ENCODE peak calls at places on chromosomes 11 and 22, in seven cellular contexts. Z is IMR-90, X is neuronal stem cell, D is H9, J is H1, H is mesenchymal stem cell, U is trophoblast cell. V is an unnamed sample.
A peak's percentile ranks its signal among the peaks of the same experiment; 100 is the strongest.

GRCh38 chr11:35274909-35275807 is 136.2 kb downstream of the CD44 start:
- DNase-seq in Z (no peak), U (no peak), J (no peak), X (no peak), H (no peak), D (no peak), V (peak; percentile 59)

GRCh38 chr11:31812392-31813241 is 1.5 kb upstream of the PAX6 start:
- DNase-seq in Z (no peak), J (no peak), D (no peak), H (peak; percentile 31), X (no peak), U (no peak), V (peak; percentile 59)

GRCh38 chr11:3139086-3139440 is 26.0 kb downstream of the OSBPL5 start:
- DNase-seq in U (no peak), J (no peak), Z (no peak), H (no peak), X (no peak), D (no peak), V (no peak)

GRCh38 chr22:33921576-33922181 is 1.4 kb upstream of the LARGE1 start:
- DNase-seq in H (peak; percentile 83), X (peak; percentile 86), D (peak; percentile 88), Z (peak; percentile 60), U (no peak), J (no peak), V (peak; percentile 82)

GRCh38 chr22:36493690-36494110 is 12.3 kb upstream of the TXN2 start:
- DNase-seq in H (no peak), X (no peak), D (no peak), Z (no peak), U (no peak), J (no peak), V (no peak)

GRCh38 chr11:62708423-62709261 is 1.2 kb downstream of the GNG3 start:
- DNase-seq in J (no peak), H (no peak), D (peak; percentile 58), U (no peak), X (no peak), Z (no peak), V (peak; percentile 62)

GRCh38 chr11:72446929-72447753 is 12.8 kb upstream of the CLPB start:
- DNase-seq in H (peak; percentile 75), J (no peak), Z (peak; percentile 69), X (no peak), D (no peak), U (peak; percentile 22), V (peak; percentile 76)

GRCh38 chr11:48043111-48043997 is 63.0 kb downstream of the PTPRJ start:
- DNase-seq in D (no peak), Z (no peak), J (no peak), H (no peak), U (no peak), X (no peak), V (no peak)

GRCh38 chr22:47423861-47424820 is 661.7 kb downstream of the TBC1D22A start:
- DNase-seq in H (no peak), U (no peak), D (no peak), J (no peak), X (no peak), Z (no peak), V (no peak)

GRCh38 chr11:133903875-133904817 is 52.6 kb downstream of the IGSF9B start:
- DNase-seq in D (no peak), X (no peak), Z (no peak), H (no peak), J (no peak), U (no peak), V (no peak)

GRCh38 chr22:37923927-37924326 is 17.8 kb downstream of the MICALL1 start:
- DNase-seq in Z (no peak), X (no peak), J (no peak), H (no peak), U (no peak), D (no peak), V (no peak)

GRCh38 chr11:106304274-106304673 is 226.8 kb downstream of the AASDHPPT start:
- DNase-seq in D (no peak), U (peak; percentile 56), X (no peak), Z (peak; percentile 66), H (peak; percentile 63), J (no peak), V (no peak)

GRCh38 chr11:27524155-27524554 is 17.6 kb upstream of the LIN7C start:
- DNase-seq in H (peak; percentile 30), U (peak; percentile 66), X (no peak), J (no peak), Z (peak; percentile 66), D (peak; percentile 73), V (peak; percentile 83)

GRCh38 chr11:61297741-61298140 is 2.6 kb upstream of the VWCE start:
- DNase-seq in J (no peak), D (no peak), Z (peak; percentile 91), H (peak; percentile 73), U (peak; percentile 34), X (no peak), V (no peak)

GRCh38 chr11:55994525-55994924 is at the start of gene OR5F1:
- DNase-seq in J (no peak), H (no peak), D (no peak), U (no peak), X (no peak), Z (no peak), V (no peak)

GRCh38 chr11:12244156-12244555 is 133.2 kb upstream of the PARVA start:
- DNase-seq in X (no peak), H (no peak), Z (no peak), D (no peak), J (no peak), U (no peak), V (no peak)
- H3K23ac ChIP-seq in X (no peak overlapping the region), H (no peak overlapping the region), Z (no peak overlapping the region), D (no peak overlapping the region), J (no peak overlapping the region), U (no peak overlapping the region), V (no peak overlapping the region)

DNA sequence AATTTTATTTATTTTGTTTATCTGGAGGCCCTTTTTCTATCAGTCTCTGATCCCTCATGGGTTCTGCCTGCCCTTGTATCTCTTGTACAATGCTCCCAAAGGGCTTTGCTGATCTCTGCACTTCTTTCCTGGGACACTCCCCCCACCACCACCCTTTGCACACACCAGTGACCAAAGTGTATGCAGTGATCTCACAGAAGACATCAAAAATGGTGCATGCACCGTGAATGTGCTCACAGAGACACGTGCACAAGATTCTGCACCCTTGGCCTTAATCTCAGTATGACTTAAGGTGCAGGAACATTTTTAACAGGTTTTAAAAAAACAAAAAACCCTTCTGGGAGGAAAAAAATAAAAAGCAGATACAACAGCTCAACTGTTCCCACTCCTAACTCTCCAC is 12.2 kb upstream of the ADSL start:
- DNase-seq in D (no peak), H (no peak), X (no peak), J (no peak), Z (no peak), U (no peak), V (no peak)
- H4K8ac ChIP-seq in D (no peak overlapping the region), H (no peak overlapping the region), X (no peak overlapping the region), J (no peak overlapping the region), Z (no peak overlapping the region), U (no peak overlapping the region), V (no peak overlapping the region)

GRCh38 chr11:355581-356458 is 13.5 kb upstream of the B4GALNT4 start:
- DNase-seq in H (peak; percentile 97), J (peak; percentile 66), D (peak; percentile 88), Z (peak; percentile 94), U (peak; percentile 86), X (peak; percentile 93), V (peak; percentile 98)

GRCh38 chr11:352456-353180 is 16.7 kb upstream of the B4GALNT4 start:
- DNase-seq in H (no peak), J (no peak), D (no peak), Z (no peak), X (no peak), U (no peak), V (no peak)

GRCh38 chr11:350723-351255 is 18.5 kb upstream of the B4GALNT4 start:
- DNase-seq in J (no peak), U (peak; percentile 18), H (no peak), X (no peak), Z (no peak), D (no peak), V (peak; percentile 61)

GRCh38 chr11:353315-353857 is 15.9 kb upstream of the B4GALNT4 start:
- DNase-seq in J (no peak), Z (peak; percentile 77), X (no peak), U (no peak), H (peak; percentile 54), D (peak; percentile 63), V (peak; percentile 57)

DNA sequence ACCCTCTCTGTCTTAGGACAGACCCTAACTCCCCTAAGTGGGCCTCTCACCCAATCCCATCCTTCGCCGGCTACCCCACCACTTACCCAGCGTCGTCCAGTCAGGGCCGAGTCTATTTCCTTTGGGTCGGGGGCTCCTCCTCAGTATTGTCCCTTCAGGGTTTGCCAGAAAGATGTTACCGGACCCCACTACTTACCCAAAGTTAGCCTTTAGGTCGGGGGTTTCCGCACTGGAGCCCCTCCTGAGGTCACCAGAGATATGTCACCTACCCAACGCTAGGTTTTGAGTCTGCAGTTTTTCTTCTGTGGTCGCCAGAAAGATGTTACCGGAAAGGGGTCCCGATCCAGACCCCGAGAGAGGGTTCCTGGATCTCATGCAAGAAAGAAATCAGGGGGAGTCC is 17.9 kb upstream of the B4GALNT4 start:
- DNase-seq in H (no peak), Z (no peak), U (no peak), X (no peak), D (no peak), J (no peak), V (no peak)
- H3K23ac ChIP-seq in H (no peak overlapping the region), Z (no peak overlapping the region), U (no peak overlapping the region), X (no peak overlapping the region), D (no peak overlapping the region), J (no peak overlapping the region), V (no peak overlapping the region)

GRCh38 chr11:76524461-76524860 is 79.6 kb downstream of the EMSY start:
- DNase-seq in H (no peak), J (no peak), Z (peak; percentile 54), X (no peak), D (no peak), U (no peak), V (no peak)
- H4K8ac ChIP-seq in H (no peak overlapping the region), J (no peak overlapping the region), Z (no peak overlapping the region), X (no peak overlapping the region), D (no peak overlapping the region), U (no peak overlapping the region), V (no peak overlapping the region)

DNA sequence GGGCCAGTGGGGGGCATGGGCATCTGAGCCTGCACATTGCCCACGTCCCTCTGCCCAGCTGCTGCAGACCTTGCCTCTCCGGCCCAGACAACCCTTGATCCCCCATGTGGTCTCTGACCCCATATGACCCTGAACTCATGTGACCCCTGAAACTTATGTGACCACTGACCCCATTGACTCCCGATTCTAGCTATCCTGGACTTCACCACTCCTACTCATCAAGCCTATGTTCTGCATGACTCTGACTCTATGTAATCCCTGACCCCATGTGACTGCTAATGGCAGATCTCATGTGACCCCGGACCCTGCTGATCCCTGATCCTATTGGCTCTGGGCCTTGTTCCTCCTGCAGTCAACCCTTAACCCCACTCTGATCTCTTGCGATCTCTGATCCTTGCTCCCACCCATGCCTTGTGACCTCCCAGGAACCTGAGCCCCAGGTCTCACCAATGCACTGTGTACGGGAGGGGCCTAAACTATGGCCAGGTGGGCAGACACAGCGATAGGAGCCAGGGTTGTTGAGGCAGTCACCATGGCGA is 5.7 kb downstream of the LTBP3 start:
- DNase-seq in D (no peak), X (no peak), U (no peak), H (no peak), J (no peak), Z (no peak), V (peak; percentile 57)
- H3K23ac ChIP-seq in D (no peak overlapping the region), X (no peak overlapping the region), U (no peak overlapping the region), H (no peak overlapping the region), J (no peak overlapping the region), Z (no peak overlapping the region), V (no peak overlapping the region)

DNA sequence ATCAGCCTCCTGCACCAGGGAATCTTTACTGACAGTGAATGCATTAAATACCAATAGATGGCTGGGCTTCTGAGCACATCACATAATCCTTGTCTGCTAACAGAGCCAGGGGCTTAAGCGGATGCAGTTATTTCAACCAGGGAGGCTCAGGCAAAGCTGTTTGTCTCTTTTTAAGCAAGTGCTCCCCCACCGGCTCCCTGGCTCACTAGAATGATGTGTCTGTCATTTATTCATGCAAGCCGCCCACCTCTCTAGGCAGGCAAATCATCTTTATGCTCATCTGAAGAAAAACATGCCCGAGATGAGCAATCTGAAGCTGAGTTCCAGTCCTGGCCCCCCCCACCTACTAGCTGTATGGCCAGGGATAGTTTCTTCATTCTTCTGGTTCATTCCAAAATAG is 182.2 kb downstream of the TENM4 start:
- DNase-seq in D (no peak), Z (peak; percentile 62), X (no peak), J (no peak), U (no peak), H (no peak), V (no peak)
- H4K8ac ChIP-seq in D (no peak overlapping the region), Z (no peak overlapping the region), X (no peak overlapping the region), J (no peak overlapping the region), U (no peak overlapping the region), H (no peak overlapping the region), V (no peak overlapping the region)